ENCODE peak calls at places on chromosome 14, in four cellular contexts. One of them, this sample, is unnamed.

GRCh38 chr14:59154383-59154782 is 34.1 kb upstream of the DAAM1 start:
- DNase-seq in H1: no peak
- DNase-seq in HepG2: no peak
- DNase-seq in GM12878: no peak
- DNase-seq in this sample: no peak

GRCh38 chr14:101927859-101928258 is 36.5 kb upstream of the DYNC1H1 start:
- DNase-seq in H1: no peak
- DNase-seq in HepG2: no peak
- DNase-seq in GM12878: no peak
- DNase-seq in this sample: no peak

GRCh38 chr14:89720741-89721315 is 233.7 kb downstream of the EFCAB11 start:
- DNase-seq in H1: no peak
- DNase-seq in HepG2: no peak
- DNase-seq in GM12878: peak
- DNase-seq in this sample: peak

GRCh38 chr14:54173782-54174181 is 217.2 kb upstream of the BMP4 start:
- DNase-seq in H1: no peak
- DNase-seq in HepG2: no peak
- DNase-seq in GM12878: no peak
- DNase-seq in this sample: no peak

GRCh38 chr14:68675233-68675577 is 117.7 kb downstream of the ZFP36L1 start:
- DNase-seq in H1: no peak
- DNase-seq in HepG2: peak
- DNase-seq in GM12878: no peak
- DNase-seq in this sample: no peak

GRCh38 chr14:63164108-63164683 is 40.0 kb upstream of the RHOJ start:
- DNase-seq in H1: no peak
- DNase-seq in HepG2: no peak
- DNase-seq in GM12878: no peak
- DNase-seq in this sample: no peak

GRCh38 chr14:35553808-35554207 is 19.8 kb downstream of the INSM2 start:
- DNase-seq in H1: no peak
- DNase-seq in HepG2: no peak
- DNase-seq in GM12878: no peak
- DNase-seq in this sample: no peak

GRCh38 chr14:54168489-54168888 is 211.9 kb upstream of the BMP4 start:
- DNase-seq in H1: no peak
- DNase-seq in HepG2: no peak
- DNase-seq in GM12878: no peak
- DNase-seq in this sample: no peak

GRCh38 chr14:59067135-59067894 is 121.2 kb upstream of the DAAM1 start:
- DNase-seq in H1: no peak
- DNase-seq in HepG2: no peak
- DNase-seq in GM12878: no peak
- DNase-seq in this sample: no peak

GRCh38 chr14:20454359-20454644 is 310 bp downstream of the OSGEP start:
- DNase-seq in H1: peak
- DNase-seq in HepG2: no peak
- DNase-seq in GM12878: no peak
- DNase-seq in this sample: no peak

GRCh38 chr14:92982941-92983340 is 60.0 kb downstream of the CHGA start:
- DNase-seq in H1: no peak
- DNase-seq in HepG2: peak
- DNase-seq in GM12878: no peak
- DNase-seq in this sample: no peak

GRCh38 chr14:54893151-54893760 is 9.4 kb downstream of the GCH1 start:
- DNase-seq in H1: no peak
- DNase-seq in HepG2: peak
- DNase-seq in GM12878: no peak
- DNase-seq in this sample: no peak

GRCh38 chr14:56648508-56649301 is 69.1 kb downstream of the TMEM260 start:
- DNase-seq in H1: no peak
- DNase-seq in HepG2: no peak
- DNase-seq in GM12878: no peak
- DNase-seq in this sample: peak

GRCh38 chr14:82911930-82912329 is 1378.3 kb upstream of the SEL1L start:
- DNase-seq in H1: no peak
- DNase-seq in HepG2: no peak
- DNase-seq in GM12878: no peak
- DNase-seq in this sample: no peak

GRCh38 chr14:40981247-40981646 is 625.4 kb upstream of the LRFN5 start:
- DNase-seq in H1: no peak
- DNase-seq in HepG2: no peak
- DNase-seq in GM12878: no peak
- DNase-seq in this sample: no peak

GRCh38 chr14:23865502-23865901 is 88.1 kb upstream of the DHRS4 start:
- DNase-seq in H1: no peak
- DNase-seq in HepG2: no peak
- DNase-seq in GM12878: no peak
- DNase-seq in this sample: no peak

DNA sequence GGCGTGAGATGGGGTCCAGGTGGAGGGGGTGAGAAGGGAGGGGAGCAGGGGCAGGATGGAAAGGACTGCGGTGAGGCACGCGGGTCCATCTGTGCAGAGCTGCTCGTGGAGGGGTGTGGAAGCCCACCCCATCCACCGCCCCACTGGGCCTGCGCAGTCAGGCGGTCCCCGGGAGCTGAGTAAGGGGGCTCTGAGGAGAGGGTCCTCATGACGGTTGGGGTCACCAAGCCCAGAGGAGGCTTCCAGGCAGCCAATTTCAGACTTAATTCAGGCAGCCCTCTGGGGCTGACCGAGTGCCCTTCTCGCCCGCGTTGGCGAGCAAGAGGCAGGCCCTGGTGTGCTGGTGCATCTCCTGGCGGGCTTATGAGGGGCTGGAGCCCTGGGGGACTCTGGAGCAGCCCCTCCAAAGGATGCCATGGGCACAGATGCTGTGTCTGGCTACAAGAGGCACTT is 115.5 kb downstream of the KIF26A start:
- DNase-seq in H1: no peak
- DNase-seq in HepG2: no peak
- DNase-seq in GM12878: no peak
- DNase-seq in this sample: no peak
- TF ChIP-seq SUZ12 in H1: no peak
- TF ChIP-seq SUZ12 in HepG2: no peak
- TF ChIP-seq SUZ12 in GM12878: no peak
- TF ChIP-seq SUZ12 in this sample: no peak

GRCh38 chr14:81103443-81103842 is 117.3 kb downstream of the GTF2A1 start:
- DNase-seq in H1: no peak
- DNase-seq in HepG2: no peak
- DNase-seq in GM12878: no peak
- DNase-seq in this sample: no peak

GRCh38 chr14:81105378-81105777 is 115.4 kb downstream of the GTF2A1 start:
- DNase-seq in H1: no peak
- DNase-seq in HepG2: no peak
- DNase-seq in GM12878: no peak
- DNase-seq in this sample: no peak

GRCh38 chr14:81096656-81097055 is 124.1 kb downstream of the GTF2A1 start:
- DNase-seq in H1: no peak
- DNase-seq in HepG2: no peak
- DNase-seq in GM12878: no peak
- DNase-seq in this sample: no peak

DNA sequence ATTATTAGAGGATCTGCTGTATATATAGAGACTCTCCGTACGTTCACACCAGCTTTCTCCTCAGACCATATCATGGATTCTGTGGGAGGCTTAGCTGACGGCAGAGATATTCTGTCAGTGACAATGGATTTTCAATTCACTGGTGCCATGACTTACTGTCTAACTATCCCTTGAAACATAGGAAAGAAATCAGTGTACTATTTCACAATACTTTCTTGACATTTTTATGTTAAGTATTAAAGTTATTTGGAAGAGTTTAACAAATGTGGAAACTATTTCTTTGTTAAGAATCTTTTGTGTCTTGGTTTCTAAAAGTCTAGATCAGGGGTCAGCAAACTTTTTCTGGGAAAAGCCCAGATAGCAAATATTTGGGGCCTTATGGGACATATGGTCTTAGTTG is 118.5 kb downstream of the GTF2A1 start:
- DNase-seq in H1: no peak
- DNase-seq in HepG2: no peak
- DNase-seq in GM12878: no peak
- DNase-seq in this sample: no peak
- H3K9ac ChIP-seq in H1: no peak
- H3K9ac ChIP-seq in HepG2: no peak
- H3K9ac ChIP-seq in GM12878: no peak
- H3K9ac ChIP-seq in this sample: no peak

GRCh38 chr14:72888202-72888601 is 5.7 kb downstream of the DPF3 start:
- DNase-seq in H1: no peak
- DNase-seq in HepG2: no peak
- DNase-seq in GM12878: no peak
- DNase-seq in this sample: no peak
- H3K4me3 ChIP-seq in H1: no peak
- H3K4me3 ChIP-seq in HepG2: no peak
- H3K4me3 ChIP-seq in GM12878: no peak
- H3K4me3 ChIP-seq in this sample: no peak

DNA sequence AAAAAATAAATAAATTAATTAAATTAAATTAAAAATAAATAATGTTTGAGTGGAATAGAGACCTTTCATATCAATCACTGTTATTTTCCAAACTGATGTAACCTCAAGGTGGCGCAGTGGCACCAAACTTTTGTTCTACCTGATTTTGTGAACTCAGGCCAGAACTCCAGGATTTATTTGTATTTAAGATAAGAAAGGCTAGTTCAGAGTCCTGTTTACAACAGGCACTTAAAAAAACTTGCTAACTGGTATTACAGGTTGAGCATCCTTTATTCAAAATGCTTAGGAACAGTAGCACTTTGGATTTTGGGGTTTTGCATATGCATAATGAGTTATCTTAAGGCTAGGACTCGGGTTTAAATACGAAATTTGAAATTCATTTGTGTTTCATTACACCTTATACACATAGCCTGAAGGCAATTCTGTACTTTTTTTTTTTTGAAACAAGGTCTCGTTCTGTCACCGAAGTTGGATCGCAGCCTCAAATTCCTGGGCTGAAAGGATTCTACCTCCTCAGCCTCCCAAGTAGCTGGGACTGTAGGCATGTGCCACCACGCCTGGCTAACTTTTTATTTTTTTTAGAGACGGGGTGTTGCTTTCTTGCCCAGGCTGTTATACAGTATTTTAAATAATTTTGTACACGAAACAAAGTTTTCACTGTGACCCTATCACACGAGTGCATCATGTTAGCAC is 32.4 kb downstream of the YY1 start:
- DNase-seq in H1: no peak
- DNase-seq in HepG2: peak
- DNase-seq in GM12878: no peak
- DNase-seq in this sample: no peak
- TF ChIP-seq SUZ12 in H1: no peak
- TF ChIP-seq SUZ12 in HepG2: no peak
- TF ChIP-seq SUZ12 in GM12878: no peak
- TF ChIP-seq SUZ12 in this sample: no peak

DNA sequence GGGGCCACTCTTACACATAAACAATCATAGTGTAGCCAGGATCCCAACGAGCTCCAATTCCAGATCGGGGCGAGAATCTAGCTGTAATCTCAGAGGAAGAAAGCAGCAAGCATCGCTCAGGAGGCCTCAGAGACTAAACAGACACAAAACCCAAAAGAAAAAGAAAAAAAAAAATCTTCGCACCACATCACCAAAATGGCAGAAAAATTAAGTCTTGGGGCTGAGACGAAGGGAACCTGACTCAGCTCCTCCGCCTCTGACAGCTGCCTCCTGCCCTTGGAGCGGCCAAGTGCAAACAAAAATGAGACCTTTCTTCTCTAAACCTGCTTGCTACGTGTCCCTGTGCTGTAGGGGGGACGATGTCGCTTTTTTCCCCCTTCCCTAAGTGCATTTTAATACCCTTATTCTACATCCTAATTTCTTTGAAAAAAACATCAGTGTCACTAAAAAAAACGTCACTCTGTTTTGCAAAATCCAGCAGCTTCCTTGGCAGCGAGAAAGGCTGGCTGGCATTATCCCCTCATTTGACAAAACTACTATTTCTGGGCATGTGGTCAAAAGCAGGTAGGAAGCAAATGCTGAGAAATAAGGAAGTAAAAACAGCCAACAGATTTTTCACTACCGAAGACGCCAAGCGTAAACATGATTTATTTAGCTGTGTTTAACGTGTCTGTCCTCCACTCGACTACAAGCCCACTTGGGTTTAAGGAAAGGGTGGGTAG is 30.5 kb downstream of the BCL11B start:
- DNase-seq in H1: no peak
- DNase-seq in HepG2: no peak
- DNase-seq in GM12878: no peak
- DNase-seq in this sample: no peak
- H3K9ac ChIP-seq in H1: no peak
- H3K9ac ChIP-seq in HepG2: no peak
- H3K9ac ChIP-seq in GM12878: no peak
- H3K9ac ChIP-seq in this sample: no peak

DNA sequence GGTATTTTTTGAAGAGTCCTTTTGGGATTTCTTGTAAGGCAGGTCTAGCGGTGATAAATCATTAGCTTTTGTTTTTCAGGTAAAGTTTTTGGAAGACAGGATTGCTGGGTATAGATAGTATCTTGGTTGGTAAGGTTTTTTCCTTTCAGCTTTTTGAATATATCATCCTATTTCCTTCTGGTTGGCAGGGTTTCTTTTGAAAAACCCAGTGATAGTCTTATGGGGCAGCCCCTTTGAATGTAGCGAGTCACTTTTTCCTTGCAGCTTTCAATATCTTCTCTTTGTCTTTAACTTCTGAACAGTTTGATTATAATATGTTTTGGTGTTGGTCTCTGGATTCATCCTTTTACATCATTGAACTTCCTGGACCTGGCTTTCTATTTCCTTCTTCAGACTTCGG is 20.2 kb downstream of the TMX1 start:
- DNase-seq in H1: no peak
- DNase-seq in HepG2: no peak
- DNase-seq in GM12878: no peak
- DNase-seq in this sample: no peak
- H3K4me3 ChIP-seq in H1: no peak
- H3K4me3 ChIP-seq in HepG2: no peak
- H3K4me3 ChIP-seq in GM12878: no peak
- H3K4me3 ChIP-seq in this sample: no peak

GRCh38 chr14:104373055-104373854 is 206.3 kb upstream of the C14orf180 start:
- DNase-seq in H1: no peak
- DNase-seq in HepG2: no peak
- DNase-seq in GM12878: no peak
- DNase-seq in this sample: no peak
- TF ChIP-seq SUZ12 in H1: no peak
- TF ChIP-seq SUZ12 in HepG2: no peak
- TF ChIP-seq SUZ12 in GM12878: no peak
- TF ChIP-seq SUZ12 in this sample: no peak

GRCh38 chr14:67319142-67319541 is 40.5 kb downstream of the ATP6V1D start:
- DNase-seq in H1: no peak
- DNase-seq in HepG2: no peak
- DNase-seq in GM12878: no peak
- DNase-seq in this sample: no peak
- H3K9ac ChIP-seq in H1: no peak
- H3K9ac ChIP-seq in HepG2: no peak
- H3K9ac ChIP-seq in GM12878: no peak
- H3K9ac ChIP-seq in this sample: no peak

GRCh38 chr14:49583629-49584028 is 2.6 kb downstream of the RPS29 start:
- DNase-seq in H1: no peak
- DNase-seq in HepG2: no peak
- DNase-seq in GM12878: no peak
- DNase-seq in this sample: no peak
- H3K4me3 ChIP-seq in H1: peak
- H3K4me3 ChIP-seq in HepG2: peak
- H3K4me3 ChIP-seq in GM12878: peak
- H3K4me3 ChIP-seq in this sample: peak

GRCh38 chr14:88380405-88380804 is 5.1 kb upstream of the SPATA7 start:
- DNase-seq in H1: no peak
- DNase-seq in HepG2: no peak
- DNase-seq in GM12878: no peak
- DNase-seq in this sample: no peak
- TF ChIP-seq SUZ12 in H1: no peak
- TF ChIP-seq SUZ12 in HepG2: no peak
- TF ChIP-seq SUZ12 in GM12878: no peak
- TF ChIP-seq SUZ12 in this sample: no peak